ENCODE peak calls at places on chromosome 17, in nine cellular contexts. Y, C, S, U, D, Z, I, R and B are unnamed samples.
A peak's percentile ranks its signal among the peaks of the same experiment; 100 is the strongest.

GRCh38 chr17:28357061-28357900 is at the start of gene POLDIP2:
- DNase-seq in Y (peak; percentile 96), C (peak; percentile 97), S (peak; percentile 96), U (peak; percentile 91), D (peak; percentile 92), Z (peak; percentile 91), I (peak; percentile 95), R (peak; percentile 91), B (peak; percentile 97)

GRCh38 chr17:45320931-45321461 is 4.2 kb upstream of the MAP3K14 start:
- DNase-seq in Y (no peak), C (no peak), S (no peak), U (no peak), D (no peak), Z (peak; percentile 45), I (peak; percentile 98), R (no peak), B (peak; percentile 91)

GRCh38 chr17:78019367-78019975 is 61.0 kb downstream of the TNRC6C start:
- DNase-seq in Y (no peak), C (no peak), S (no peak), U (no peak), D (peak; percentile 59), Z (no peak), I (peak; percentile 66), R (no peak), B (peak; percentile 65)

GRCh38 chr17:44587339-44587738 is 30.1 kb downstream of the FZD2 start:
- DNase-seq in Y (no peak), C (no peak), S (peak; percentile 64), U (no peak), D (no peak), Z (peak; percentile 39), I (peak; percentile 86), R (no peak), B (peak; percentile 92)

GRCh38 chr17:50063516-50064252 is 7.8 kb downstream of the ITGA3 start:
- DNase-seq in Y (no peak), C (no peak), S (no peak), U (no peak), D (no peak), Z (no peak), I (no peak), R (no peak), B (peak; percentile 23)

GRCh38 chr17:64115871-64116534 is 13.9 kb downstream of the ERN1 start:
- DNase-seq in Y (no peak), C (no peak), S (no peak), U (no peak), D (no peak), Z (no peak), I (no peak), R (no peak), B (peak; percentile 89)

GRCh38 chr17:78753316-78754250 is 28.5 kb downstream of the CYTH1 start:
- DNase-seq in Y (no peak), C (no peak), S (no peak), U (no peak), D (no peak), Z (no peak), I (no peak), R (no peak), B (peak; percentile 17)

GRCh38 chr17:50279639-50280038 is 5.4 kb downstream of the TMEM92 start:
- DNase-seq in Y (no peak), C (no peak), S (no peak), U (no peak), D (no peak), Z (no peak), I (no peak), R (no peak), B (no peak)

GRCh38 chr17:75516619-75517276 is 420 bp downstream of the TSEN54 start:
- DNase-seq in Y (peak; percentile 25), C (no peak), S (peak; percentile 44), U (no peak), D (no peak), Z (no peak), I (no peak), R (no peak), B (no peak)

GRCh38 chr17:45338996-45339535 is 22.2 kb upstream of the MAP3K14 start:
- DNase-seq in Y (no peak), C (no peak), S (no peak), U (no peak), D (no peak), Z (no peak), I (no peak), R (no peak), B (no peak)